ENCODE peak calls at places on chromosomes 16 and 17, in nine cellular contexts. J, Z, L, N, F, Y, W, O and R are unnamed samples.

GRCh38 chr17:40025991-40026815 is 11.0 kb downstream of the CSF3 start:
- DNase-seq in N (no peak), F (no peak), L (no peak), O (peak), W (no peak), Y (no peak), Z (no peak), J (no peak), R (no peak)

GRCh38 chr17:78781339-78782304 is at the start of gene CYTH1:
- DNase-seq in O (peak), Z (no peak), J (peak), L (no peak), Y (no peak), N (peak), W (no peak), F (peak), R (no peak)

GRCh38 chr17:16121915-16122314 is 93.4 kb downstream of the NCOR1 start:
- DNase-seq in J (no peak), F (no peak), L (no peak), Z (no peak), Y (no peak), N (no peak), W (no peak), O (peak), R (no peak)

GRCh38 chr17:6420173-6420641 is 14.7 kb downstream of the AIPL1 start:
- DNase-seq in L (no peak), Y (no peak), N (no peak), W (no peak), Z (no peak), F (no peak), O (no peak), J (no peak), R (no peak)

GRCh38 chr16:62760398-62760797 is 724.2 kb upstream of the CDH8 start:
- DNase-seq in Z (no peak), O (no peak), N (no peak), L (no peak), J (no peak), W (no peak), Y (no peak), F (no peak), R (no peak)

GRCh38 chr16:24598777-24599437 is 59.5 kb downstream of the RBBP6 start:
- DNase-seq in N (no peak), L (no peak), Y (no peak), W (no peak), J (no peak), Z (no peak), O (no peak), F (peak), R (no peak)

GRCh38 chr16:57620316-57621231 is 7.9 kb upstream of the ADGRG1 start:
- DNase-seq in N (no peak), J (peak), Z (no peak), F (peak), Y (no peak), L (no peak), W (no peak), O (no peak), R (no peak)

GRCh38 chr17:17118399-17118798 is 76.1 kb downstream of the MPRIP start:
- DNase-seq in Y (no peak), W (no peak), Z (no peak), F (no peak), J (no peak), O (no peak), N (no peak), L (no peak), R (no peak)

GRCh38 chr17:13078591-13078990 is 60.8 kb upstream of the ELAC2 start:
- DNase-seq in Y (no peak), W (no peak), O (no peak), N (no peak), F (no peak), L (no peak), Z (no peak), J (no peak), R (no peak)

GRCh38 chr17:32142857-32143524 is 689 bp downstream of the RHOT1 start:
- DNase-seq in W (no peak), Z (no peak), L (no peak), Y (no peak), N (peak), F (peak), J (peak), O (peak), R (no peak)

GRCh38 chr17:2844386-2844785 is 48.1 kb downstream of the RAP1GAP2 start:
- DNase-seq in N (no peak), F (no peak), O (no peak), J (no peak), Y (no peak), L (no peak), W (no peak), Z (no peak), R (no peak)

GRCh38 chr16:88511911-88512310 is 58.3 kb upstream of the ZC3H18 start:
- DNase-seq in O (no peak), Z (no peak), Y (no peak), W (no peak), J (no peak), N (no peak), L (no peak), F (no peak), R (no peak)

GRCh38 chr16:67169642-67170167 is 633 bp upstream of the NOL3 start:
- DNase-seq in N (no peak), W (no peak), L (no peak), J (no peak), O (no peak), Z (no peak), F (no peak), Y (no peak), R (no peak)

GRCh38 chr17:34763727-34764665 is 184.6 kb downstream of the TMEM132E start:
- DNase-seq in L (no peak), J (no peak), W (no peak), N (no peak), O (peak), Z (no peak), Y (no peak), F (peak), R (no peak)

GRCh38 chr17:49836111-49837030 is 11.5 kb downstream of the TAC4 start:
- DNase-seq in N (no peak), Z (no peak), L (no peak), F (no peak), Y (peak), W (no peak), O (no peak), J (peak), R (no peak)

GRCh38 chr17:50198026-50198669 is 3.3 kb downstream of the COL1A1 start:
- DNase-seq in J (peak), O (peak), Y (no peak), W (no peak), F (no peak), Z (no peak), N (peak), L (no peak), R (no peak)

GRCh38 chr16:48353565-48354163 is 31.5 kb downstream of the SIAH1 start:
- DNase-seq in J (peak), W (no peak), Z (no peak), O (peak), N (peak), L (no peak), F (no peak), Y (no peak), R (no peak)

GRCh38 chr16:84282533-84282932 is 12.1 kb upstream of the WFDC1 start:
- DNase-seq in N (no peak), Y (no peak), L (no peak), Z (no peak), W (no peak), F (no peak), O (no peak), J (no peak), R (no peak)

GRCh38 chr17:45325810-45326209 is 9.0 kb upstream of the MAP3K14 start:
- DNase-seq in Y (no peak), Z (no peak), N (no peak), F (peak), L (no peak), W (no peak), O (peak), J (no peak), R (no peak)

GRCh38 chr17:30095507-30096244 is 20.9 kb upstream of the NSRP1 start:
- DNase-seq in F (no peak), J (no peak), W (no peak), Z (no peak), Y (no peak), N (peak), L (no peak), O (peak), R (no peak)

GRCh38 chr17:4511199-4511932 is 12.7 kb downstream of the SPNS2 start:
- DNase-seq in J (no peak), Z (no peak), O (no peak), N (no peak), Y (no peak), W (no peak), F (no peak), L (no peak), R (no peak)

GRCh38 chr16:67961551-67961957 is 6.9 kb downstream of the SLC12A4 start:
- DNase-seq in W (no peak), N (no peak), Y (no peak), J (peak), Z (no peak), L (peak), F (no peak), O (no peak), R (no peak)

GRCh38 chr17:41882756-41883155 is 17.5 kb upstream of the KLHL11 start:
- DNase-seq in Y (no peak), W (no peak), F (no peak), J (no peak), Z (no peak), L (no peak), O (no peak), N (no peak), R (peak)

GRCh38 chr16:82753821-82754220 is 127.1 kb downstream of the CDH13 start:
- DNase-seq in L (no peak), Z (no peak), W (no peak), N (peak), F (no peak), J (no peak), Y (no peak), O (peak), R (no peak)

GRCh38 chr17:21003007-21003621 is 39.7 kb downstream of the USP22 start:
- DNase-seq in F (no peak), Z (no peak), O (no peak), N (no peak), Y (no peak), W (no peak), J (no peak), L (no peak), R (no peak)

GRCh38 chr17:41632482-41633105 is 8.2 kb upstream of the KRT17 start:
- DNase-seq in O (no peak), J (no peak), Z (no peak), N (no peak), L (no peak), F (no peak), Y (no peak), W (no peak), R (no peak)

GRCh38 chr16:89686520-89687091 is at the start of gene CDK10:
- DNase-seq in F (peak), N (peak), J (peak), Y (peak), O (peak), Z (peak), W (no peak), L (peak), R (peak)

GRCh38 chr16:29662729-29663019 is 373 bp upstream of the SPN start:
- DNase-seq in F (no peak), O (no peak), Z (no peak), J (no peak), L (no peak), N (no peak), Y (no peak), W (no peak), R (no peak)

GRCh38 chr16:73735018-73735417 is 561.6 kb upstream of the PSMD7 start:
- DNase-seq in Z (no peak), O (peak), L (no peak), J (no peak), W (no peak), Y (no peak), N (peak), F (no peak), R (no peak)

GRCh38 chr17:37848690-37849616 is 75.3 kb upstream of the TBC1D3K start:
- DNase-seq in W (no peak), Y (no peak), N (peak), L (no peak), J (no peak), Z (no peak), O (peak), F (no peak), R (no peak)

GRCh38 chr17:58487589-58488427 is at the start of gene HSF5:
- DNase-seq in N (no peak), O (no peak), Y (no peak), J (no peak), L (no peak), F (no peak), W (no peak), Z (no peak), R (no peak)

GRCh38 chr16:73298562-73298961 is 250.6 kb upstream of the ZFHX3 start:
- DNase-seq in W (no peak), O (peak), Z (no peak), Y (no peak), N (no peak), F (no peak), L (no peak), J (no peak), R (no peak)

GRCh38 chr16:1989826-1990335 is at the start of gene SYNGR3:
- DNase-seq in W (no peak), Z (no peak), N (no peak), O (peak), L (no peak), F (no peak), J (no peak), Y (no peak), R (peak)

GRCh38 chr16:83928341-83929055 is 24.5 kb upstream of the OSGIN1 start:
- DNase-seq in F (no peak), Y (no peak), O (peak), L (no peak), W (no peak), N (peak), Z (no peak), J (no peak), R (no peak)

GRCh38 chr16:48558269-48558915 is 51.6 kb downstream of the N4BP1 start:
- DNase-seq in L (no peak), O (peak), W (no peak), Z (no peak), N (peak), Y (no peak), F (no peak), J (no peak), R (no peak)

GRCh38 chr17:16428098-16428882 is 12.9 kb downstream of the TRPV2 start:
- DNase-seq in Z (no peak), O (no peak), N (peak), F (no peak), L (no peak), Y (no peak), J (peak), W (no peak), R (peak)

GRCh38 chr17:54968954-54969400 is 412 bp downstream of the STXBP4 start:
- DNase-seq in N (peak), L (no peak), Z (no peak), O (peak), Y (no peak), W (no peak), J (peak), F (no peak), R (no peak)